ENCODE peak calls at places on chromosomes 16 and 17, in eight cellular contexts. B is mammary epithelial cell; Q is effector memory CD4-positive, alpha-beta T cell; F is cardiac muscle cell; M is AG04450; P is heart right ventricle; O is right cardiac atrium; V is foreskin keratinocyte. W is an unnamed sample.

GRCh38 chr16:58024673-58025350 is 742 bp upstream of the MMP15 start:
- DNase-seq in P (peak; percentile 52), V (peak; percentile 13), B (no peak), M (no peak), F (peak; percentile 25), Q (peak; percentile 14), O (peak; percentile 82), W (no peak)

GRCh38 chr17:43634681-43635125 is 27.0 kb downstream of the MEOX1 start:
- DNase-seq in Q (no peak), V (peak; percentile 73), B (peak; percentile 62), M (no peak), O (peak; percentile 77), P (peak; percentile 48), F (peak; percentile 48), W (no peak)

GRCh38 chr17:62793919-62794665 is 14.0 kb downstream of the MARCHF10 start:
- DNase-seq in V (no peak), P (no peak), B (no peak), Q (no peak), M (no peak), F (no peak), O (no peak), W (no peak)

GRCh38 chr16:89396156-89396555 is 94.2 kb downstream of the ANKRD11 start:
- DNase-seq in P (no peak), V (no peak), Q (no peak), B (no peak), O (no peak), M (no peak), F (no peak), W (no peak)

GRCh38 chr17:76000016-76000754 is 470 bp upstream of the CDK3 start:
- DNase-seq in P (no peak), B (no peak), V (no peak), F (peak; percentile 43), O (peak; percentile 80), M (no peak), Q (peak; percentile 41), W (no peak)

GRCh38 chr17:50056961-50057330 is 1.0 kb downstream of the ITGA3 start:
- DNase-seq in M (no peak), V (no peak), P (no peak), F (no peak), O (peak; percentile 69), Q (no peak), B (peak; percentile 49), W (no peak)

GRCh38 chr16:53714080-53715050 is 10.4 kb downstream of the FTO start:
- DNase-seq in V (no peak), M (no peak), O (no peak), F (peak; percentile 42), Q (no peak), P (no peak), B (no peak), W (no peak)

GRCh38 chr16:89658221-89658879 is 714 bp downstream of the SPATA33 start:
- DNase-seq in V (peak; percentile 50), Q (no peak), O (peak; percentile 61), P (no peak), F (peak; percentile 11), B (no peak), M (no peak), W (no peak)

GRCh38 chr16:87332150-87332549 is 15.0 kb upstream of the C16orf95 start:
- DNase-seq in F (no peak), V (no peak), O (no peak), P (no peak), B (no peak), M (no peak), Q (no peak), W (no peak)

GRCh38 chr17:43860927-43861622 is 14.1 kb downstream of the CD300LG start:
- DNase-seq in M (no peak), B (no peak), O (peak; percentile 87), Q (no peak), F (no peak), P (peak; percentile 57), V (no peak), W (no peak)

GRCh38 chr16:89785523-89786155 is 30.8 kb downstream of the FANCA start:
- DNase-seq in F (no peak), V (no peak), M (no peak), O (no peak), B (no peak), Q (peak; percentile 36), P (no peak), W (no peak)

GRCh38 chr17:74192950-74193781 is 10.3 kb upstream of the RPL38 start:
- DNase-seq in O (peak; percentile 74), V (no peak), B (no peak), M (no peak), F (no peak), P (peak; percentile 40), Q (no peak), W (no peak)

GRCh38 chr17:40179923-40180659 is 2.8 kb downstream of the RAPGEFL1 start:
- DNase-seq in B (peak; percentile 67), M (no peak), Q (no peak), O (no peak), F (peak; percentile 58), V (peak; percentile 54), P (no peak), W (no peak)

GRCh38 chr17:48553190-48553547 is 8.3 kb upstream of the HOXB2 start:
- DNase-seq in V (no peak), O (no peak), P (no peak), B (no peak), F (no peak), Q (no peak), M (no peak), W (no peak)

GRCh38 chr16:75019007-75019406 is 20.2 kb downstream of the ZNRF1 start:
- DNase-seq in F (no peak), Q (no peak), P (no peak), M (no peak), V (no peak), O (no peak), B (no peak), W (no peak)

GRCh38 chr16:82755570-82756282 is 129.0 kb downstream of the CDH13 start:
- DNase-seq in O (no peak), M (no peak), P (no peak), B (no peak), Q (no peak), F (peak; percentile 30), V (no peak), W (no peak)

GRCh38 chr17:78502611-78503148 is 74.5 kb downstream of the DNAH17 start:
- DNase-seq in F (no peak), O (peak; percentile 17), B (no peak), M (no peak), Q (no peak), V (no peak), P (no peak), W (no peak)

GRCh38 chr17:18961634-18962493 is 9.9 kb downstream of the SLC5A10 start:
- DNase-seq in F (no peak), Q (no peak), O (peak; percentile 47), P (no peak), V (no peak), M (no peak), B (peak; percentile 47), W (no peak)

GRCh38 chr17:8964801-8965393 is 610 bp downstream of the PIK3R5 start:
- DNase-seq in V (no peak), M (no peak), F (no peak), Q (no peak), B (no peak), P (no peak), O (peak; percentile 66), W (no peak)

GRCh38 chr17:37168731-37169353 is 206.9 kb upstream of the C17orf78 start:
- DNase-seq in Q (no peak), F (no peak), M (no peak), O (no peak), V (no peak), B (no peak), P (no peak), W (no peak)

GRCh38 chr16:12629271-12629670 is 174.4 kb downstream of the CPPED1 start:
- DNase-seq in V (no peak), Q (no peak), P (no peak), O (no peak), F (no peak), B (no peak), M (no peak), W (no peak)

GRCh38 chr17:17808706-17809432 is 27.9 kb downstream of the SREBF1 start:
- DNase-seq in P (no peak), V (no peak), M (no peak), O (no peak), Q (no peak), F (peak; percentile 43), B (peak; percentile 56), W (no peak)

GRCh38 chr17:66548158-66548557 is 245.7 kb downstream of the PRKCA start:
- DNase-seq in F (no peak), V (no peak), M (no peak), P (no peak), Q (no peak), O (no peak), B (no peak), W (no peak)

GRCh38 chr17:77387891-77388290 is 247.1 kb downstream of the SEC14L1 start:
- DNase-seq in B (no peak), Q (no peak), O (no peak), P (no peak), V (no peak), F (no peak), M (no peak), W (no peak)
- H3K27ac ChIP-seq in B (no peak overlapping the region), Q (peak overlapping the region; percentile 76), O (peak overlapping the region; percentile 40), P (peak overlapping the region; percentile 86), V (no peak overlapping the region), F (peak overlapping the region; percentile 90), M (peak overlapping the region; percentile 78), W (no peak overlapping the region)

GRCh38 chr16:55467898-55468297 is 11.1 kb upstream of the MMP2 start:
- DNase-seq in Q (no peak), P (no peak), F (no peak), B (no peak), V (no peak), M (no peak), O (no peak), W (no peak)
- H3K27me3 ChIP-seq in Q (no peaks in the 10 kb centered on the region), P (no peaks in the 10 kb centered on the region), F (no peaks in the 10 kb centered on the region), B (no peaks in the 10 kb centered on the region), V (no peaks in the 10 kb centered on the region), M (no peaks in the 10 kb centered on the region), O (no peaks in the 10 kb centered on the region), W (no peaks in the 10 kb centered on the region)

DNA sequence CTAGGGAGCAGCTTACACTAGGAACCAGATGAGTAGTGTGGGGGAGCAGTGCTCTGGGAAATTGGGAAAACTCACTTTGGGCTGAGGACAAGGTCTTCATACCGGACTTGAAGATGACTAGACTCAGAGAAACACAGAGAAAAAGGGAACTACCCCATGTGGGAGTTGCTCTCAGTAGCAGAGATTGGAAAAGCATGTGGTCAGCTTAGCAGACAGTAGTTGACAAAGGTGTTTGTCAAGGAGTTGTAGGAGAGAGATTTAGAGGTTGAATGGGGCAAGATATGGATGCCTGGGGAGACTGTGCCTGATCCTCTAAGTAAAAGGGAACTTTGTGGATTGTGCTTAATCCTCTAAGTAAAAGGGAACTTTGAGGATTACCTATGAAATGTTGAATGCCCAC is 194.5 kb upstream of the COX10 start:
- DNase-seq in M (no peak), F (no peak), O (no peak), P (no peak), B (no peak), V (no peak), Q (no peak), W (no peak)
- H3K27ac ChIP-seq in M (no peak overlapping the region), F (no peak overlapping the region), O (no peak overlapping the region), P (no peak overlapping the region), B (no peak overlapping the region), V (no peak overlapping the region), Q (no peak overlapping the region), W (no peak overlapping the region)

DNA sequence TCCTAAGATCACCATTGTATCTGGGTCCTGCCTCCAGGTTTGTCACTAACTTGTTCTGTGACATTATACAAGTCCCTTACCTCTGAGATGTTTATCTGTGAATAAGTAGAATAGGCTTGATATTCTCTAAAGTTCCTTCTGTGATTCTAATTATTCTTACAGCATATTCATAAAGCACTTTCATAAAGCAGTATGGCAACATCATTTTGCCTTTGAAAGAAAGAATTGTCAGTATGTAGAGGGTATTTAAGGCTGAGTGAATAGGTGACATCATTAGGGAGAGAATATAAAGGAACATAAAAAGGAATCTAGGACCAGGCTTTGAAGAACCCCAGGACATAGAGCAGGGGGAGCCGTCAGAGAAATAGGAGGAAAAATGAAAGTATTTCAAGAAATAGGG is 15.6 kb downstream of the VMP1 start:
- DNase-seq in Q (no peak), P (no peak), V (no peak), O (no peak), M (no peak), B (no peak), F (no peak), W (no peak)
- H3K27me3 ChIP-seq in Q (no peaks in the 10 kb centered on the region), P (no peaks in the 10 kb centered on the region), V (no peaks in the 10 kb centered on the region), O (no peaks in the 10 kb centered on the region), M (no peaks in the 10 kb centered on the region), B (no peaks in the 10 kb centered on the region), F (no peaks in the 10 kb centered on the region), W (no peaks in the 10 kb centered on the region)

W was measured in iPS DF 6.9.